ENCODE peak calls at places on chromosomes 7 and 10, in nine cellular contexts. One of them, this sample, is unnamed.

GRCh38 chr10:62083413-62083794 is 181.9 kb downstream of the ARID5B start:
- DNase-seq in hippocampal formation: no peak
- DNase-seq in fibroblast of the conjunctiva: no peak
- DNase-seq in Ammon's horn: no peak
- DNase-seq in fibroblast of pulmonary artery: peak; percentile 72
- DNase-seq in ELF-1: no peak
- DNase-seq in M059J: peak; percentile 68
- DNase-seq in GM12865: no peak
- DNase-seq in activated CD8-positive, alpha-beta T cell treated with anti-CD3 and anti-CD28 coated beads for 36 hours: peak; percentile 11
- DNase-seq in this sample: no peak

GRCh38 chr7:13448243-13448642 is 541.2 kb downstream of the ETV1 start:
- DNase-seq in hippocampal formation: no peak
- DNase-seq in fibroblast of the conjunctiva: no peak
- DNase-seq in Ammon's horn: no peak
- DNase-seq in fibroblast of pulmonary artery: no peak
- DNase-seq in ELF-1: no peak
- DNase-seq in M059J: peak; percentile 15
- DNase-seq in GM12865: no peak
- DNase-seq in activated CD8-positive, alpha-beta T cell treated with anti-CD3 and anti-CD28 coated beads for 36 hours: no peak
- DNase-seq in this sample: no peak

GRCh38 chr7:18257711-18258110 is 230.1 kb upstream of the PRPS1L1 start:
- DNase-seq in hippocampal formation: no peak
- DNase-seq in fibroblast of the conjunctiva: no peak
- DNase-seq in Ammon's horn: no peak
- DNase-seq in fibroblast of pulmonary artery: peak; percentile 66
- DNase-seq in ELF-1: no peak
- DNase-seq in M059J: peak; percentile 57
- DNase-seq in GM12865: no peak
- DNase-seq in activated CD8-positive, alpha-beta T cell treated with anti-CD3 and anti-CD28 coated beads for 36 hours: no peak
- DNase-seq in this sample: peak; percentile 48

GRCh38 chr7:29588900-29589696 is 25.5 kb downstream of the PRR15 start:
- DNase-seq in hippocampal formation: no peak
- DNase-seq in fibroblast of the conjunctiva: no peak
- DNase-seq in Ammon's horn: no peak
- DNase-seq in fibroblast of pulmonary artery: peak; percentile 60
- DNase-seq in ELF-1: peak; percentile 55
- DNase-seq in M059J: peak; percentile 46
- DNase-seq in GM12865: peak; percentile 57
- DNase-seq in activated CD8-positive, alpha-beta T cell treated with anti-CD3 and anti-CD28 coated beads for 36 hours: peak; percentile 63
- DNase-seq in this sample: no peak

GRCh38 chr7:70134029-70134445 is 535.8 kb downstream of the AUTS2 start:
- DNase-seq in hippocampal formation: no peak
- DNase-seq in fibroblast of the conjunctiva: no peak
- DNase-seq in Ammon's horn: no peak
- DNase-seq in fibroblast of pulmonary artery: no peak
- DNase-seq in ELF-1: no peak
- DNase-seq in M059J: peak; percentile 70
- DNase-seq in GM12865: no peak
- DNase-seq in activated CD8-positive, alpha-beta T cell treated with anti-CD3 and anti-CD28 coated beads for 36 hours: no peak
- DNase-seq in this sample: no peak

GRCh38 chr10:78730754-78731153 is 338.0 kb upstream of the ZMIZ1 start:
- DNase-seq in hippocampal formation: no peak
- DNase-seq in fibroblast of the conjunctiva: no peak
- DNase-seq in Ammon's horn: no peak
- DNase-seq in fibroblast of pulmonary artery: no peak
- DNase-seq in ELF-1: no peak
- DNase-seq in M059J: no peak
- DNase-seq in GM12865: no peak
- DNase-seq in activated CD8-positive, alpha-beta T cell treated with anti-CD3 and anti-CD28 coated beads for 36 hours: no peak
- DNase-seq in this sample: no peak

GRCh38 chr10:119211176-119211575 is 3.8 kb downstream of the GRK5 start:
- DNase-seq in hippocampal formation: no peak
- DNase-seq in fibroblast of the conjunctiva: peak; percentile 64
- DNase-seq in Ammon's horn: no peak
- DNase-seq in fibroblast of pulmonary artery: peak; percentile 79
- DNase-seq in ELF-1: no peak
- DNase-seq in M059J: peak; percentile 83
- DNase-seq in GM12865: no peak
- DNase-seq in activated CD8-positive, alpha-beta T cell treated with anti-CD3 and anti-CD28 coated beads for 36 hours: no peak
- DNase-seq in this sample: no peak

GRCh38 chr7:73830618-73830871 is 251 bp upstream of the CLDN4 start:
- DNase-seq in hippocampal formation: no peak
- DNase-seq in fibroblast of the conjunctiva: no peak
- DNase-seq in Ammon's horn: no peak
- DNase-seq in fibroblast of pulmonary artery: no peak
- DNase-seq in ELF-1: no peak
- DNase-seq in M059J: peak; percentile 63
- DNase-seq in GM12865: no peak
- DNase-seq in activated CD8-positive, alpha-beta T cell treated with anti-CD3 and anti-CD28 coated beads for 36 hours: no peak
- DNase-seq in this sample: no peak

GRCh38 chr7:156612930-156613329 is 27.6 kb upstream of the RNF32 start:
- DNase-seq in hippocampal formation: no peak
- DNase-seq in fibroblast of the conjunctiva: no peak
- DNase-seq in Ammon's horn: no peak
- DNase-seq in fibroblast of pulmonary artery: no peak
- DNase-seq in ELF-1: no peak
- DNase-seq in M059J: no peak
- DNase-seq in GM12865: peak; percentile 60
- DNase-seq in activated CD8-positive, alpha-beta T cell treated with anti-CD3 and anti-CD28 coated beads for 36 hours: peak; percentile 93
- DNase-seq in this sample: no peak

GRCh38 chr10:116111483-116112095 is 161.4 kb downstream of the GFRA1 start:
- DNase-seq in hippocampal formation: no peak
- DNase-seq in fibroblast of the conjunctiva: no peak
- DNase-seq in Ammon's horn: no peak
- DNase-seq in fibroblast of pulmonary artery: no peak
- DNase-seq in ELF-1: no peak
- DNase-seq in M059J: no peak
- DNase-seq in GM12865: no peak
- DNase-seq in activated CD8-positive, alpha-beta T cell treated with anti-CD3 and anti-CD28 coated beads for 36 hours: no peak
- DNase-seq in this sample: no peak

GRCh38 chr7:27179503-27180430 is 5.3 kb downstream of the HOXA11 start:
- DNase-seq in hippocampal formation: no peak
- DNase-seq in fibroblast of the conjunctiva: peak; percentile 8
- DNase-seq in Ammon's horn: peak; percentile 42
- DNase-seq in fibroblast of pulmonary artery: peak; percentile 43
- DNase-seq in ELF-1: peak; percentile 88
- DNase-seq in M059J: peak; percentile 74
- DNase-seq in GM12865: peak; percentile 34
- DNase-seq in activated CD8-positive, alpha-beta T cell treated with anti-CD3 and anti-CD28 coated beads for 36 hours: peak; percentile 73
- DNase-seq in this sample: peak; percentile 79

GRCh38 chr7:105448181-105448580 is 59.5 kb upstream of the SRPK2 start:
- DNase-seq in hippocampal formation: no peak
- DNase-seq in fibroblast of the conjunctiva: no peak
- DNase-seq in Ammon's horn: no peak
- DNase-seq in fibroblast of pulmonary artery: no peak
- DNase-seq in ELF-1: no peak
- DNase-seq in M059J: no peak
- DNase-seq in GM12865: peak; percentile 73
- DNase-seq in activated CD8-positive, alpha-beta T cell treated with anti-CD3 and anti-CD28 coated beads for 36 hours: no peak
- DNase-seq in this sample: no peak

GRCh38 chr10:69879628-69880257 is 78.0 kb downstream of the COL13A1 start:
- DNase-seq in hippocampal formation: no peak
- DNase-seq in fibroblast of the conjunctiva: no peak
- DNase-seq in Ammon's horn: no peak
- DNase-seq in fibroblast of pulmonary artery: no peak
- DNase-seq in ELF-1: no peak
- DNase-seq in M059J: no peak
- DNase-seq in GM12865: peak; percentile 4
- DNase-seq in activated CD8-positive, alpha-beta T cell treated with anti-CD3 and anti-CD28 coated beads for 36 hours: no peak
- DNase-seq in this sample: no peak

GRCh38 chr7:139699640-139700504 is 77.9 kb downstream of the HIPK2 start:
- DNase-seq in hippocampal formation: no peak
- DNase-seq in fibroblast of the conjunctiva: no peak
- DNase-seq in Ammon's horn: no peak
- DNase-seq in fibroblast of pulmonary artery: no peak
- DNase-seq in ELF-1: peak; percentile 66
- DNase-seq in M059J: no peak
- DNase-seq in GM12865: peak; percentile 85
- DNase-seq in activated CD8-positive, alpha-beta T cell treated with anti-CD3 and anti-CD28 coated beads for 36 hours: peak; percentile 61
- DNase-seq in this sample: no peak

GRCh38 chr7:47153571-47153970 is 428.3 kb downstream of the TNS3 start:
- DNase-seq in hippocampal formation: no peak
- DNase-seq in fibroblast of the conjunctiva: no peak
- DNase-seq in Ammon's horn: no peak
- DNase-seq in fibroblast of pulmonary artery: no peak
- DNase-seq in ELF-1: peak; percentile 58
- DNase-seq in M059J: peak; percentile 29
- DNase-seq in GM12865: no peak
- DNase-seq in activated CD8-positive, alpha-beta T cell treated with anti-CD3 and anti-CD28 coated beads for 36 hours: no peak
- DNase-seq in this sample: no peak

GRCh38 chr7:106185719-106186118 is 73.6 kb upstream of the SYPL1 start:
- DNase-seq in hippocampal formation: no peak
- DNase-seq in fibroblast of the conjunctiva: no peak
- DNase-seq in Ammon's horn: no peak
- DNase-seq in fibroblast of pulmonary artery: no peak
- DNase-seq in ELF-1: no peak
- DNase-seq in M059J: peak; percentile 71
- DNase-seq in GM12865: no peak
- DNase-seq in activated CD8-positive, alpha-beta T cell treated with anti-CD3 and anti-CD28 coated beads for 36 hours: no peak
- DNase-seq in this sample: no peak

GRCh38 chr7:101846006-101846405 is 28.6 kb downstream of the CUX1 start:
- DNase-seq in hippocampal formation: no peak
- DNase-seq in fibroblast of the conjunctiva: no peak
- DNase-seq in Ammon's horn: no peak
- DNase-seq in fibroblast of pulmonary artery: no peak
- DNase-seq in ELF-1: no peak
- DNase-seq in M059J: no peak
- DNase-seq in GM12865: no peak
- DNase-seq in activated CD8-positive, alpha-beta T cell treated with anti-CD3 and anti-CD28 coated beads for 36 hours: no peak
- DNase-seq in this sample: no peak

This sample was measured in stromal cell of bone marrow.